ENCODE peak calls at places on chromosomes 1 and 21, in four cellular contexts. One of them, this sample, is unnamed.

GRCh38 chr1:100034465-100034864 is 64.7 kb downstream of the SLC35A3 start:
- DNase-seq in A549: peak
- DNase-seq in ovary: no peak
- DNase-seq in IMR-90: peak
- DNase-seq in this sample: no peak

GRCh38 chr1:209585672-209586071 is 2.2 kb downstream of the CAMK1G start:
- DNase-seq in ovary: peak
- DNase-seq in A549: no peak
- DNase-seq in IMR-90: no peak
- DNase-seq in this sample: no peak

GRCh38 chr1:21305155-21305899 is 15.1 kb upstream of the ECE1 start:
- DNase-seq in A549: no peak
- DNase-seq in ovary: no peak
- DNase-seq in IMR-90: no peak
- DNase-seq in this sample: no peak

GRCh38 chr21:21897275-21897883 is 899.2 kb downstream of the NCAM2 start:
- DNase-seq in A549: no peak
- DNase-seq in IMR-90: no peak
- DNase-seq in ovary: no peak
- DNase-seq in this sample: no peak

GRCh38 chr1:98792123-98792522 is 130.6 kb downstream of the SNX7 start:
- DNase-seq in IMR-90: peak
- DNase-seq in A549: no peak
- DNase-seq in ovary: no peak
- DNase-seq in this sample: no peak

GRCh38 chr21:30842990-30843389 is 13.4 kb upstream of the KRTAP7-1 start:
- DNase-seq in A549: no peak
- DNase-seq in ovary: no peak
- DNase-seq in IMR-90: no peak
- DNase-seq in this sample: no peak

GRCh38 chr1:220684890-220685289 is 5.3 kb upstream of the C1orf115 start:
- DNase-seq in A549: no peak
- DNase-seq in IMR-90: no peak
- DNase-seq in ovary: no peak
- DNase-seq in this sample: no peak

GRCh38 chr1:33180226-33181037 is 1.4 kb downstream of the TRIM62 start:
- DNase-seq in A549: peak
- DNase-seq in ovary: peak
- DNase-seq in IMR-90: peak
- DNase-seq in this sample: peak

GRCh38 chr1:226308166-226308722 is 720 bp downstream of the LIN9 start:
- DNase-seq in A549: peak
- DNase-seq in IMR-90: no peak
- DNase-seq in ovary: peak
- DNase-seq in this sample: no peak

GRCh38 chr1:226310637-226311195 is 1.8 kb upstream of the LIN9 start:
- DNase-seq in A549: peak
- DNase-seq in IMR-90: no peak
- DNase-seq in ovary: no peak
- DNase-seq in this sample: peak

GRCh38 chr1:226309398-226310122 is 596 bp upstream of the LIN9 start:
- DNase-seq in ovary: no peak
- DNase-seq in A549: peak
- DNase-seq in IMR-90: no peak
- DNase-seq in this sample: no peak

GRCh38 chr1:226310123-226310540 is 1.2 kb upstream of the LIN9 start:
- DNase-seq in A549: no peak
- DNase-seq in IMR-90: no peak
- DNase-seq in ovary: no peak
- DNase-seq in this sample: no peak

DNA sequence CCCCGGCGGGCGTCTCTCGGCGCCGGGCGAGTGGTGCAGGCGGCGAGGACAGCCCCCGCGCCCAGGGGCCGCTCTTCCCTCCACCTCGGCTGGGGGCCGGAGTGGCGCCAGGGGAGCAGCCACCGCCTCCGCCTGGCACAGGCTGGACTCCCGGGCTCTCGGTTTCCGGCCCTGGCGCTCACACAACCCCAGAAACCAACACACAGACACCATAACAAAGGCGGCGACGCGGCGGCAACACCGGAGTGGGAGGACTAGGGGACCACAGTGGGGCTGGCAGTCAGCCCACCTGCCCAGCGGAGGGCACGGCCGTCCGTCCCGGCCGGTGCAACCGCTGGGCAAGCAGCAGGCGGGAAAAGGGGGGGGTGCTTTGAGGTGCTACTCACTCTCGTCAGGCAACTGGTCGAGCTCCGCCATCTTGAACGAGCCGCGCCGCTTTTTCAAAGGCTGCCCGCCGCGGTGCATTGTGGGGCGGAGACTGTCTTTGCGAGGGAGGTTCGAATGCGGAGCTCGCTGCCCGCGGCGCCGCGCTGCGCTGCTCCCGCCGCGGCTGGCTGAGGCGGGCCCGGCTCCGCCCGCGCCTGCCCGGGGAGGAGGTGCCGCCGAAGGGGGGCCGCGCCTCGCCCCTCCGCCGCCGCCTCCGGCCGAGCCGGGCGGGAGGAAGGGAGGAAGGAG is at the start of gene LIN9:
- DNase-seq in IMR-90: peak
- DNase-seq in A549: peak
- DNase-seq in ovary: peak
- DNase-seq in this sample: peak
- TF ChIP-seq POLR2A in IMR-90: peak
- TF ChIP-seq POLR2A in A549: peak
- TF ChIP-seq POLR2A in ovary: no peak
- TF ChIP-seq POLR2A in this sample: peak

DNA sequence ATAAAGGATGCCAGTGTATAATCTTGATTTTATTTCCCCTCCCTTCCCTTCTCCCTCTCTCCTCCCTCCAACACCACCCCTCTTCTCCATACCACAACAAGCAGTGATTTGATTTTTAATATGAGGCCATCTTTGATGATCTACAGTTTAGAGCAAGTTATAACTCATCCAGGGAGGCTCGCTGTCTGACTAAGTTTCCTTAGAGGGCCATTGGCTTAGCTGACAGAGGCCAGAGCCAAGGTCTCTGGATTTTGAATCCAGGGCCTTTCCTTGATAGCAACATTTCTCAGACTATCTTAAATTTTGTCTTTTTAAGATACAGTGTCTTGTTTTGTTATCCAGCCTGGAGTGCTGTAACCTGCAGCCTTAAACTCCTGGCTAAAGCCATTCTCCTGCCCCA is 431.0 kb upstream of the USP24 start:
- DNase-seq in IMR-90: no peak
- DNase-seq in A549: no peak
- DNase-seq in ovary: no peak
- DNase-seq in this sample: no peak
- TF ChIP-seq POLR2A in IMR-90: no peak
- TF ChIP-seq POLR2A in A549: no peak
- TF ChIP-seq POLR2A in ovary: no peak
- TF ChIP-seq POLR2A in this sample: no peak

DNA sequence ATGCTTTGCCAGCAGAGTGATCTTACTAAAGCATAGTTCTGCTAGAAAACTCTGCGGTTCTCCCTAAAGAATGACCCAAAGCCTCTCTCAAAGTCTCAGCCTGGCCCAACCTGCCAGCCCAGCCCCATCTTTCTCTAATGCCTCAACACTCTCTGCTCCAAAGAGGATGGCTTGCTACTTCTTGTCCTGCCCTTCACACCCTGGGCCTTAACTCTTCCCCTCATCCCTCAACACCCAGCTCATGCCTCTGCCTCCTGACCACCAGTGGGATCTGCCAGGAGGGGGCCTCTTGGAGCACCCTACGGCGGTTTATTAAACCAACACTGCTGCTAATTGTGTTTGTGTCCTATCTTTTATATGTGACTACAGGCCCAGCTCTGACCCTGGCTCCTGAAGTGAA is 52.4 kb downstream of the CD58 start:
- DNase-seq in IMR-90: no peak
- DNase-seq in A549: no peak
- DNase-seq in ovary: no peak
- DNase-seq in this sample: no peak
- TF ChIP-seq POLR2A in IMR-90: no peak
- TF ChIP-seq POLR2A in A549: no peak
- TF ChIP-seq POLR2A in ovary: no peak
- TF ChIP-seq POLR2A in this sample: no peak

GRCh38 chr21:42513985-42514882 is 582 bp downstream of the SLC37A1 start:
- DNase-seq in IMR-90: no peak
- DNase-seq in A549: peak
- DNase-seq in ovary: no peak
- DNase-seq in this sample: no peak
- TF ChIP-seq POLR2A in IMR-90: no peak
- TF ChIP-seq POLR2A in A549: no peak
- TF ChIP-seq POLR2A in ovary: no peak
- TF ChIP-seq POLR2A in this sample: no peak

GRCh38 chr1:31937300-31938183 is 626 bp downstream of the PTP4A2 start:
- DNase-seq in ovary: peak
- DNase-seq in A549: no peak
- DNase-seq in IMR-90: peak
- DNase-seq in this sample: peak

GRCh38 chr1:31939484-31940329 is 1.5 kb upstream of the PTP4A2 start:
- DNase-seq in A549: peak
- DNase-seq in ovary: peak
- DNase-seq in IMR-90: peak
- DNase-seq in this sample: peak

GRCh38 chr1:31936278-31936965 is 1.7 kb downstream of the PTP4A2 start:
- DNase-seq in IMR-90: peak
- DNase-seq in A549: no peak
- DNase-seq in ovary: no peak
- DNase-seq in this sample: no peak

GRCh38 chr1:31936966-31937299 is 1.2 kb downstream of the PTP4A2 start:
- DNase-seq in ovary: no peak
- DNase-seq in IMR-90: no peak
- DNase-seq in A549: no peak
- DNase-seq in this sample: no peak

DNA sequence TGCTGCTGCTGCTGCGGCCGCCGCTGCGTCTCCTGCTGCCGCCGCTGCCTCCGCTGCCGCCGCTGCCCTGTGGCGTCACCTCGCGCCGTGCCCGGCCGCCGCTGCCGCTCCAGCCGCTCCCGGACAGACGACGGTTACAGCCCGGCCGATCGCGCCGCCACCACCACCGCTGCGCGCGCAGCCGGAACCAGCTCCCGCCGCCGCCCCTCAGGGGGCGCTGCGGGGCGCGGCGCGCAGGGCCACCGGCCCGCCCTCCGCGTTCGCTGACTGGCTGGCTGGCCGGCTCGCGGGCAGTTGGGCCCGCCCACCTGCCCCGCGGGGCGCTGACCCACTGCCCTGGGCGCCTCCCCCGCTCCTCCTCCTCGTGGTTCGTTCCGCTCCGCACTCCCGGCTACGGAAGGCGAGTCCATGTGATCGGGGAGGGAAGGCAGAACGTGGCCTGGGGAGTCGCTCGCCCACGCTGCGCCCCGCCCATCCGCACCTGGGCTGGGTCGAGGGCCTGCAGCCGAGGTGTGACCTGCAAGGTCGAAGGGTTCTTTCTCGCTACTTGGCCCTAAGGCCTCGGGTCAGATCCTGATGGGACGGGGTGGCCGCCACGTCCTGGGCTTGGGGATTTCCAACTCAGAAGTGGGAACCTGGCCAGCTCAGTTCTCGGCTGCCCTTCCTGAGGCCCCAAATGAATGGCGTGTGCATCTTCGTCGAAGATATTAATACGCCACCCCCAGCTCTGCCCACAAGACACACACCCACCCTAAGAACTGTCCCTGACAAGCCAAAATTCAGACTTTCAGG is at the start of gene PTP4A2:
- DNase-seq in ovary: peak
- DNase-seq in A549: peak
- DNase-seq in IMR-90: peak
- DNase-seq in this sample: peak
- TF ChIP-seq POLR2A in ovary: peak
- TF ChIP-seq POLR2A in A549: peak
- TF ChIP-seq POLR2A in IMR-90: peak
- TF ChIP-seq POLR2A in this sample: peak

DNA sequence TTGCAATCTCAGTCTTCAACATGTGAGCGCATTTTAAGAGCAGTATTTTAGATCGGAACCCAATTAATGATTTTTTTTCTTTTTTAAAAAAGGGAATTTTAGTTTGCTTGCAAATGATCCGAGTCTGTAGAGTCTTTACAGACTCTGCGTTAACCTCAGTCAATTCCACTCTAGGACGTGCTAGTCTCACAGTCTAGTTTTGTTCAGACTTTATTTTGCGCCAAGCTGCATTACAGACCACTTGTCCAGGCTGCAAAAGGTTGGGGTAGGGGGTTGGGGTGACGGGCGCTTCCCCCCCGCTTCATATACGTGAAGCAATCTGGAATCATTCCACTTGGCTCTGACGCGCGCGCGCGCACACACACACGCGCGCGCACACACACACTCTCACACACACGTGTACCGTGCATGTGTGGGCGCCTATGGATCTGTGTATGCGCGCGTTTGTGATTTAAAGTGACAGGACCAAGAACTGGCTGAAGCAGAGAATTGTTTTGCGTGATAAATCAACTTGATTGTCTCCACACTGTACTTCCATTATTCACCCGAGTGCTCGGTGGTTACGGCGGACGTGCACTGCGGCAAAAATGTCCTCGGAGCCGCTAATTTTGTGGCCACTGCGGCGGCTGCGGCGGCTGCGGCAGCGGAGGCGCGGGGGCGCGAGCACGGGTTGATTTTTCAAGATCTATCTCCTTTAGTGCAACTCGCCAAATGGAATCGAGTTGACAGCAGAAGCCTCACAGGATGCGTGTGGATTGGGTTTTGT is 25.5 kb upstream of the NFIA start:
- DNase-seq in ovary: peak
- DNase-seq in IMR-90: peak
- DNase-seq in A549: no peak
- DNase-seq in this sample: no peak
- TF ChIP-seq POLR2A in ovary: no peak
- TF ChIP-seq POLR2A in IMR-90: no peak
- TF ChIP-seq POLR2A in A549: no peak
- TF ChIP-seq POLR2A in this sample: no peak

GRCh38 chr1:214361636-214362035 is 80.7 kb downstream of the SMYD2 start:
- DNase-seq in IMR-90: no peak
- DNase-seq in A549: no peak
- DNase-seq in ovary: no peak
- DNase-seq in this sample: no peak
- TF ChIP-seq POLR2A in IMR-90: no peak
- TF ChIP-seq POLR2A in A549: no peak
- TF ChIP-seq POLR2A in ovary: no peak
- TF ChIP-seq POLR2A in this sample: no peak